ENCODE peak calls at places on chromosomes 16 and 17, in six cellular contexts. V is AG09309, M is MM.1S, Q is heart right ventricle, C is BJ, Z is stomach. N is an unnamed sample.

GRCh38 chr16:68370921-68371651 is 60.3 kb downstream of the PRMT7 start:
- DNase-seq in Q (no peak), V (no peak), Z (no peak), M (no peak), C (no peak), N (no peak)

GRCh38 chr16:20773679-20774078 is 9.9 kb downstream of the ACSM3 start:
- DNase-seq in Z (no peak), Q (no peak), C (no peak), M (no peak), V (no peak), N (no peak)

GRCh38 chr16:80569440-80570105 is 28.8 kb downstream of the DYNLRB2 start:
- DNase-seq in Q (no peak), C (no peak), V (no peak), Z (no peak), M (no peak), N (no peak)

GRCh38 chr17:19426631-19427030 is 15.6 kb downstream of the RNF112 start:
- DNase-seq in M (no peak), C (no peak), V (no peak), Z (no peak), Q (no peak), N (no peak)

GRCh38 chr17:59859444-59860025 is 33.2 kb downstream of the TUBD1 start:
- DNase-seq in C (no peak), Q (no peak), M (peak; percentile 52), Z (no peak), V (peak; percentile 33), N (no peak)

GRCh38 chr17:18093616-18094408 is 6.1 kb downstream of the DRG2 start:
- DNase-seq in M (no peak), Q (peak; percentile 44), C (no peak), V (no peak), Z (no peak), N (peak; percentile 42)

GRCh38 chr17:74723891-74724290 is 11.2 kb upstream of the CD300LF start:
- DNase-seq in M (no peak), V (no peak), Q (no peak), C (no peak), Z (no peak), N (no peak)

GRCh38 chr16:68319185-68319908 is 8.5 kb downstream of the PRMT7 start:
- DNase-seq in Q (no peak), V (no peak), M (no peak), C (no peak), Z (no peak), N (no peak)

GRCh38 chr16:17358846-17359245 is 111.9 kb downstream of the XYLT1 start:
- DNase-seq in Z (no peak), C (no peak), V (no peak), Q (no peak), M (no peak), N (no peak)

GRCh38 chr17:75752405-75753192 is 12.4 kb downstream of the GALK1 start:
- DNase-seq in C (no peak), Z (no peak), M (no peak), V (no peak), Q (no peak), N (no peak)
- TF ChIP-seq CTCF in C (no peak), Z (no peak), M (peak; percentile 20), V (no peak), Q (no peak), N (no peak)

DNA sequence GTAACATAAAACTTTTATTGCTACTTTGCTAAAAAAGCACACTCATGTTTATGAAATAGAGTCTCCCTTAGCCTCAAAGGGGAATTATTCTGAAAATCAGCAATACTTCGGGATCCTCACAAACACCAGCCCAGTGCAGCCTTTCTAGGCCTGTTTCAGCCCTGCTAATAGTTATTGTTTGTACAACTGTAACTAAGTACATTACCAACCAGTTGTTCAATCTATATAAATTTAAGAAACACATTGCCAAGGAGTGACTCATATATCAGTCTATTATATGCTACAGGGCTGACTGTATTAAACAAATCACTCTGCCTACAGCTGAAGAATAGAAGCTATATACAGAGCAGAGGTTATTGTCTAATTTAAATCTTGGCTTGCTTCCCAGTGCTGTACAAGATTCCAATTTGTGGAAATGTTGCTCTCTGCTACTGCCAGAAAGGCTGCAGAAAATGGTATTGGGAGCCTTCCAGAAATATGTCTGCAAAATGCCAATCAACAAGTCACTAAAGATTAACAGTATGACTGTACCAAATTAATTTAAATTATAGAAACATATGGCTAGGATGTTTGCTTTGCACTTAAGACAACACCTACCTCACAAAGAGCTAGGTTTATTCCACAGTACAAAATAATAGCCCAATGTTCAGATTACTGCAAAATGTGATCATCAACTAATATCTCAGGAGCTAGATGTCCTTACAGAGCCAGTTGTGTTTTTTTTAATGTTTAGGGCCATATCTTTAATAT is 49.7 kb downstream of the TOX3 start:
- DNase-seq in V (no peak), M (no peak), Z (no peak), C (no peak), Q (no peak), N (no peak)
- H3K4me3 ChIP-seq in V (no peak overlapping the region), M (no peak overlapping the region), Z (no peak overlapping the region), C (no peak overlapping the region), Q (no peak overlapping the region), N (no peak overlapping the region)

GRCh38 chr16:23158114-23158513 is 8.9 kb upstream of the USP31 start:
- DNase-seq in Q (no peak), V (no peak), M (no peak), C (no peak), Z (no peak), N (no peak)

GRCh38 chr16:23156946-23157460 is 7.8 kb upstream of the USP31 start:
- DNase-seq in Z (no peak), C (no peak), M (peak; percentile 13), Q (no peak), V (no peak), N (no peak)

GRCh38 chr16:23152386-23153178 is 3.3 kb upstream of the USP31 start:
- DNase-seq in M (no peak), C (no peak), Q (no peak), V (no peak), Z (no peak), N (no peak)

GRCh38 chr16:23156110-23156509 is 6.9 kb upstream of the USP31 start:
- DNase-seq in C (no peak), M (no peak), Z (no peak), Q (no peak), V (no peak), N (no peak)

DNA sequence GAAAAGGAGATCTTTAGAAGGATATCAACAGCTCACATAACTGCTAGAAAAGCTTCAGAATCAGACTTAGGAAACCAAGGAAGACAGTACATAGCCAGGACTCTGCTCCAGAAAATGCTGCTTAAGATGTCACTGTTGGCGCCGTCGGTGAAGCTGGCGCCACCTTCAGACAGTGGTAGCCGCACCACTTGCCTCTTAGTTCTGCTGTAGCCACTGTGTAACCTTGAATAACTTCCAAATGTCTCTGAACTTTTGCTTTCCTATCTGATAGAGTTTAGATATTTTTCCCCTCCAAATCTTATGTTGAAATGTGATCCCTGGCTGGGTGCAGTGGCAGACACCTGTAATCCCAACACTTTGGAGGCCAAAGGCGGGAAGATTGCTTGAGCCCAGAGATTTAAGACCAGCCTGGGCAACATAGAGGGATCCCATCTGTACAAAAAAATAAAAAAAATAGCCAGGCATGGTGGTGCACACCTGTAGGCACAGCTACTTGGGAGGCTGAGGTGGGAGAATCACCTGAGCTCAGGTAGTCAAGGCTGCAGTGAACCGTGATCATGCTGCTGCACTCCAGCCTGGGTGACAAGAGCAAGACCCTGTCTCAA is 6.3 kb upstream of the USP31 start:
- DNase-seq in M (no peak), Z (peak; percentile 44), C (no peak), Q (no peak), V (no peak), N (no peak)
- TF ChIP-seq CTCF in M (no peak), Z (no peak), C (peak; percentile 33), Q (peak; percentile 34), V (peak; percentile 40), N (peak; percentile 36)

GRCh38 chr17:49002766-49003165 is 5.6 kb downstream of the IGF2BP1 start:
- DNase-seq in Z (no peak), V (no peak), C (no peak), M (no peak), Q (no peak), N (no peak)
- H3K4me3 ChIP-seq in Z (no peak overlapping the region), V (no peak overlapping the region), C (no peak overlapping the region), M (no peak overlapping the region), Q (no peak overlapping the region), N (no peak overlapping the region)

GRCh38 chr16:16032271-16032979 is 83.0 kb downstream of the ABCC1 start:
- DNase-seq in M (no peak), Z (no peak), V (no peak), Q (no peak), C (no peak), N (no peak)

GRCh38 chr16:16033208-16033717 is 83.8 kb downstream of the ABCC1 start:
- DNase-seq in C (no peak), Z (no peak), V (no peak), M (no peak), Q (no peak), N (no peak)

GRCh38 chr16:16030449-16030848 is 81.0 kb downstream of the ABCC1 start:
- DNase-seq in M (no peak), C (no peak), Z (no peak), V (no peak), Q (no peak), N (no peak)

GRCh38 chr16:16029431-16030011 is 80.1 kb downstream of the ABCC1 start:
- DNase-seq in C (no peak), V (peak; percentile 17), Q (no peak), Z (no peak), M (no peak), N (no peak)

GRCh38 chr16:16031401-16031800 is 82.0 kb downstream of the ABCC1 start:
- DNase-seq in V (no peak), M (no peak), C (no peak), Z (no peak), Q (no peak), N (no peak)
- TF ChIP-seq CTCF in V (no peak), M (no peak), C (no peak), Z (no peak), Q (no peak), N (no peak)

DNA sequence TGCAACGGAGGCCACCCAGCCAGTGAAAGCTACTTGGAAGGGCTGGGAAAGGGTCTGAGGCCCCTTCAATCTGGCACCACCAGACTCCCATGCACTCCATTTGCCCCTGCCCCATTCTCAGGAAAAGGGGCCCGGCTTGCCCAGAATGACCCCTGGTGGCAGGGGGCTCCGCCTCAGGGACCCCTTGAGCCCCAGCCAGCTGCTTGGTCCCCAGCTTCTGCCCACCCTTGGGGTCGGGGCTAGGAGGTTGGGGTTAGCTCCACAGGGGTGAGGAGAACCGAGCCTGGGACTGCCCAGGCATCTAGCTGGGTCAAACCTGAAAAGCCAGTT is 1.3 kb downstream of the RHBDF1 start:
- DNase-seq in Q (no peak), C (no peak), Z (no peak), M (no peak), V (no peak), N (no peak)
- H3K4me3 ChIP-seq in Q (peak overlapping the region; percentile 81), C (peak overlapping the region; percentile 57), Z (peak overlapping the region; percentile 65), M (no peak overlapping the region), V (peak overlapping the region; percentile 87), N (peak overlapping the region; percentile 63)